ENCODE peak calls at places on chromosomes 4 and X, in six cellular contexts. D is GM12865, G is WTC11, W is ovary, F is progenitor cell of endocrine pancreas, J is mucosa of descending colon. M is an unnamed sample.

GRCh38 chr4:74534121-74534520 is 89.2 kb downstream of the AREG start:
- DNase-seq in F (no peak), W (no peak), D (no peak), G (no peak), J (no peak), M (no peak)

GRCh38 chrX:133792198-133792953 is 193.0 kb downstream of the GPC3 start:
- DNase-seq in J (peak), W (peak), F (peak), G (peak), D (peak), M (peak)

GRCh38 chr4:139568206-139568969 is 12.4 kb upstream of the SETD7 start:
- DNase-seq in G (peak), D (no peak), J (no peak), W (no peak), F (no peak), M (no peak)

GRCh38 chr4:118941799-118942198 is 53.1 kb downstream of the SYNPO2 start:
- DNase-seq in F (no peak), G (no peak), D (no peak), W (peak), J (no peak), M (no peak)

GRCh38 chrX:69615779-69616519 is at the start of gene EDA:
- DNase-seq in W (peak), G (peak), F (peak), J (peak), D (peak), M (peak)

GRCh38 chr4:33060873-33061542 is 2340.8 kb downstream of the PCDH7 start:
- DNase-seq in J (no peak), F (peak), G (peak), W (no peak), D (peak), M (peak)

GRCh38 chrX:72079607-72080006 is 52.1 kb downstream of the RTL5 start:
- DNase-seq in W (no peak), F (no peak), G (no peak), D (no peak), J (no peak), M (no peak)

GRCh38 chrX:13747836-13748235 is 13.3 kb downstream of the OFD1 start:
- DNase-seq in D (peak), G (peak), J (no peak), F (no peak), W (no peak), M (peak)

GRCh38 chr4:174663254-174663653 is 141.0 kb upstream of the HPGD start:
- DNase-seq in J (no peak), F (no peak), D (no peak), G (no peak), W (no peak), M (no peak)

GRCh38 chr4:84582988-84583870 is at the start of gene CDS1:
- DNase-seq in G (peak), J (peak), F (peak), D (peak), W (peak), M (no peak)
- TF ChIP-seq CTCF in G (no peak), J (no peak), F (no peak), D (no peak), W (no peak), M (no peak)

DNA sequence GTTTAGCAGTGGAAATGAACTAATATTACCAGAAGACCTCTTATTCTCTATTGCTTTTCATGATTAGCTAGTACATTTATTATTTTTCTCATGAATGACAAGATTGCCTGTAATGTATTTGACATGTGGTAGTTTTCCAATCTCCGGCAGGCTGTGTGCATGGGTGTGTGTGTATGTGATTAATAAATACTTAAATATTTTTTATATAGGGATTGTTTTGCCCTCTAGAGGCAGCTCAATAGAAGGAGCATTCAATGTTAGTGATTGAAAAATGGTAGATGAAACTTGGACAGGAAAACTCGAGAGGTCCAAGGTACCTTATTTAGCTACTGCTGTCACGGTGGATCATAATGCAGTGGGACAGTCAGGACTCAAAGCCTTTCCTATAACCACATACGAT is 457.6 kb downstream of the IL1RAPL1 start:
- DNase-seq in D (no peak), J (no peak), G (no peak), W (no peak), F (no peak), M (no peak)
- TF ChIP-seq CTCF in D (no peak), J (no peak), G (no peak), W (no peak), F (peak), M (no peak)

GRCh38 chr4:78862314-78862737 is 76.9 kb downstream of the PAQR3 start:
- DNase-seq in W (no peak), G (no peak), F (no peak), D (no peak), J (no peak), M (no peak)

GRCh38 chr4:78863991-78864390 is 75.2 kb downstream of the PAQR3 start:
- DNase-seq in F (no peak), W (no peak), J (no peak), G (no peak), D (no peak), M (no peak)

GRCh38 chr4:78863254-78863869 is 75.9 kb downstream of the PAQR3 start:
- DNase-seq in J (no peak), G (no peak), W (no peak), F (no peak), D (peak), M (peak)

GRCh38 chr4:78865451-78865850 is 73.8 kb downstream of the PAQR3 start:
- DNase-seq in G (no peak), W (no peak), D (no peak), J (no peak), F (no peak), M (no peak)

DNA sequence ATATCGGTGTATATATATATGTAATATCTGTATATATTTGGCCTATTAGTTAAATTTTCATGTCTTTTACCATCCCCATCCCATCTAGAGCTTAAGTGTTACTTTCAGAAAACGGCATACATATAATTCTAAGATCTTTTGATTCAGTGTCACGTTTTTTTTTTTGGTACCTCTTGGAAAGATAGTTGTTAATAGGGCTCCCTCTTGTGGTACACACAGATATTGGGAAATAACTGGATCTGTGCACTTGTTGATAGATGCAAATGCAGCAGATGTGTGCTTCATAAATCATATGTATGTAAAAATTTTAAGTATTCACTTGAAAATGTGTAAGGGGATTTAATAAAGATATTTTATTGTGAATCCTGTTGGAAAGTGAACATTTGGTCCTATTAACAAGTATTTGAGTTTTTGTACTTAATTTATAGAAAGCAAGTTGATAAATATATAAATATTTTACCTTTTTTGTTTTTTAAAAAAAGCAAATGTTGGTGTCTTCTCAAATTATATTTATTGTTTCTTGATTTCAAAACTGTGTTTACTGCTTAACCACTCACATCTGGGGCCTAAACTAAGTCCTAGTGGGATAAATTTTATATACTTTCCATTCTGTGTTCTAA is 74.7 kb downstream of the PAQR3 start:
- DNase-seq in G (no peak), W (no peak), D (peak), F (no peak), J (no peak), M (peak)
- TF ChIP-seq CTCF in G (peak), W (peak), D (peak), F (peak), J (peak), M (peak)

GRCh38 chrX:153927936-153928760 is 2.1 kb upstream of the ARHGAP4 start:
- DNase-seq in W (peak), J (peak), F (peak), D (peak), G (peak), M (peak)
- TF ChIP-seq CTCF in W (no peak), J (no peak), F (no peak), D (no peak), G (no peak), M (no peak)

DNA sequence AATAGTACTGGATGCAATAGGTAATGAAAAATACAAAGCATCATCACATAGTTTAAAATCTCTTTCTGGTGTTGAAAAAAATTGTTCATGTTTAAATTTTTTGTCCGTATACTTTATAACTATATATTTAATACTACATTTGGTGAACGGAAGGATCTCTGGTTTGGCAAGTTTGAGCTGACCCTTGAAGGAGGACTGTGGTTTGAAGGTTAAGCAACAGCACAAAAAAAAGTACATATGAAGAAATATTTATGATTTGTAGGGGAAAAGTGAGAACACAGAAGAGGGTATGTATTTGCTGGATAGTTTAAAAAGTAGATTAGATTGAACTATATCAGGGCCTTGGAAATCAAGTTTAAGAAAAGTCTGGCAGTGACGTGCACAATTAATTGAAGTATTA is 13.3 kb downstream of the SRP72 start:
- DNase-seq in J (no peak), G (no peak), D (no peak), F (no peak), W (no peak), M (no peak)
- TF ChIP-seq CTCF in J (no peak), G (no peak), D (no peak), F (no peak), W (no peak), M (no peak)

GRCh38 chrX:64885850-64886249 is 90.4 kb downstream of the ZC4H2 start:
- DNase-seq in F (no peak), D (peak), W (no peak), G (peak), J (no peak), M (peak)
- TF ChIP-seq CTCF in F (peak), D (peak), W (no peak), G (peak), J (no peak), M (no peak)